ENCODE peak calls at places on chromosomes 5 and 9, in nine cellular contexts. One of them, this sample, is unnamed.

GRCh38 chr5:127029513-127030258 is 672 bp downstream of the MARCHF3 start:
- DNase-seq in body of pancreas: peak; percentile 73
- DNase-seq in BJ: no peak
- DNase-seq in fibroblast of the aortic adventitia: peak; percentile 70
- DNase-seq in mammary epithelial cell: peak; percentile 70
- DNase-seq in ascending aorta: no peak
- DNase-seq in AG10803: peak; percentile 59
- DNase-seq in choroid plexus epithelial cell: peak; percentile 69
- DNase-seq in dorsolateral prefrontal cortex: no peak
- DNase-seq in this sample: peak; percentile 65

GRCh38 chr5:29161897-29162296 is 2031.6 kb upstream of the CDH6 start:
- DNase-seq in body of pancreas: no peak
- DNase-seq in BJ: no peak
- DNase-seq in fibroblast of the aortic adventitia: no peak
- DNase-seq in mammary epithelial cell: no peak
- DNase-seq in ascending aorta: no peak
- DNase-seq in AG10803: no peak
- DNase-seq in choroid plexus epithelial cell: no peak
- DNase-seq in dorsolateral prefrontal cortex: no peak
- DNase-seq in this sample: no peak

GRCh38 chr9:15189491-15189890 is 117.5 kb downstream of the TTC39B start:
- DNase-seq in body of pancreas: peak; percentile 7
- DNase-seq in BJ: no peak
- DNase-seq in fibroblast of the aortic adventitia: no peak
- DNase-seq in mammary epithelial cell: no peak
- DNase-seq in ascending aorta: no peak
- DNase-seq in AG10803: no peak
- DNase-seq in choroid plexus epithelial cell: no peak
- DNase-seq in dorsolateral prefrontal cortex: no peak
- DNase-seq in this sample: no peak

GRCh38 chr5:174825587-174825986 is 101.2 kb downstream of the MSX2 start:
- DNase-seq in body of pancreas: no peak
- DNase-seq in BJ: no peak
- DNase-seq in fibroblast of the aortic adventitia: peak; percentile 8
- DNase-seq in mammary epithelial cell: peak; percentile 3
- DNase-seq in ascending aorta: no peak
- DNase-seq in AG10803: peak; percentile 8
- DNase-seq in choroid plexus epithelial cell: peak; percentile 43
- DNase-seq in dorsolateral prefrontal cortex: no peak
- DNase-seq in this sample: no peak

GRCh38 chr5:93723005-93723404 is 18.4 kb downstream of the POU5F2 start:
- DNase-seq in body of pancreas: no peak
- DNase-seq in BJ: no peak
- DNase-seq in fibroblast of the aortic adventitia: no peak
- DNase-seq in mammary epithelial cell: peak; percentile 17
- DNase-seq in ascending aorta: no peak
- DNase-seq in AG10803: no peak
- DNase-seq in choroid plexus epithelial cell: peak; percentile 21
- DNase-seq in dorsolateral prefrontal cortex: no peak
- DNase-seq in this sample: no peak

GRCh38 chr9:5625916-5626315 is 3.0 kb upstream of the RIC1 start:
- DNase-seq in body of pancreas: no peak
- DNase-seq in BJ: no peak
- DNase-seq in fibroblast of the aortic adventitia: no peak
- DNase-seq in mammary epithelial cell: no peak
- DNase-seq in ascending aorta: no peak
- DNase-seq in AG10803: no peak
- DNase-seq in choroid plexus epithelial cell: no peak
- DNase-seq in dorsolateral prefrontal cortex: no peak
- DNase-seq in this sample: no peak

GRCh38 chr5:53167836-53168235 is 58.3 kb upstream of the MOCS2 start:
- DNase-seq in body of pancreas: peak; percentile 23
- DNase-seq in BJ: peak; percentile 4
- DNase-seq in fibroblast of the aortic adventitia: peak; percentile 50
- DNase-seq in mammary epithelial cell: peak; percentile 11
- DNase-seq in ascending aorta: peak; percentile 10
- DNase-seq in AG10803: peak; percentile 82
- DNase-seq in choroid plexus epithelial cell: peak; percentile 74
- DNase-seq in dorsolateral prefrontal cortex: no peak
- DNase-seq in this sample: peak; percentile 73

GRCh38 chr9:14661421-14662059 is 31.7 kb downstream of the ZDHHC21 start:
- DNase-seq in body of pancreas: no peak
- DNase-seq in BJ: no peak
- DNase-seq in fibroblast of the aortic adventitia: peak; percentile 62
- DNase-seq in mammary epithelial cell: peak; percentile 12
- DNase-seq in ascending aorta: no peak
- DNase-seq in AG10803: peak; percentile 24
- DNase-seq in choroid plexus epithelial cell: peak; percentile 63
- DNase-seq in dorsolateral prefrontal cortex: no peak
- DNase-seq in this sample: no peak

GRCh38 chr5:68305223-68305865 is 89.8 kb downstream of the PIK3R1 start:
- DNase-seq in body of pancreas: peak; percentile 85
- DNase-seq in BJ: no peak
- DNase-seq in fibroblast of the aortic adventitia: no peak
- DNase-seq in mammary epithelial cell: no peak
- DNase-seq in ascending aorta: no peak
- DNase-seq in AG10803: no peak
- DNase-seq in choroid plexus epithelial cell: no peak
- DNase-seq in dorsolateral prefrontal cortex: no peak
- DNase-seq in this sample: no peak

GRCh38 chr5:56818409-56819026 is 3.2 kb downstream of the MAP3K1 start:
- DNase-seq in body of pancreas: no peak
- DNase-seq in BJ: no peak
- DNase-seq in fibroblast of the aortic adventitia: peak; percentile 53
- DNase-seq in mammary epithelial cell: peak; percentile 26
- DNase-seq in ascending aorta: no peak
- DNase-seq in AG10803: no peak
- DNase-seq in choroid plexus epithelial cell: peak; percentile 76
- DNase-seq in dorsolateral prefrontal cortex: no peak
- DNase-seq in this sample: no peak

GRCh38 chr9:35406183-35406959 is 83.5 kb upstream of the RUSC2 start:
- DNase-seq in body of pancreas: peak; percentile 88
- DNase-seq in BJ: no peak
- DNase-seq in fibroblast of the aortic adventitia: no peak
- DNase-seq in mammary epithelial cell: no peak
- DNase-seq in ascending aorta: no peak
- DNase-seq in AG10803: no peak
- DNase-seq in choroid plexus epithelial cell: peak; percentile 28
- DNase-seq in dorsolateral prefrontal cortex: no peak
- DNase-seq in this sample: no peak

GRCh38 chr9:98929866-98930265 is 13.8 kb upstream of the COL15A1 start:
- DNase-seq in body of pancreas: peak; percentile 69
- DNase-seq in BJ: no peak
- DNase-seq in fibroblast of the aortic adventitia: no peak
- DNase-seq in mammary epithelial cell: no peak
- DNase-seq in ascending aorta: no peak
- DNase-seq in AG10803: no peak
- DNase-seq in choroid plexus epithelial cell: peak; percentile 76
- DNase-seq in dorsolateral prefrontal cortex: no peak
- DNase-seq in this sample: no peak

GRCh38 chr9:2290382-2290781 is 275.2 kb downstream of the SMARCA2 start:
- DNase-seq in body of pancreas: no peak
- DNase-seq in BJ: no peak
- DNase-seq in fibroblast of the aortic adventitia: no peak
- DNase-seq in mammary epithelial cell: no peak
- DNase-seq in ascending aorta: no peak
- DNase-seq in AG10803: no peak
- DNase-seq in choroid plexus epithelial cell: no peak
- DNase-seq in dorsolateral prefrontal cortex: no peak
- DNase-seq in this sample: no peak

GRCh38 chr9:107905313-107906027 is 415.9 kb upstream of the KLF4 start:
- DNase-seq in body of pancreas: no peak
- DNase-seq in BJ: no peak
- DNase-seq in fibroblast of the aortic adventitia: peak; percentile 45
- DNase-seq in mammary epithelial cell: no peak
- DNase-seq in ascending aorta: no peak
- DNase-seq in AG10803: peak; percentile 27
- DNase-seq in choroid plexus epithelial cell: no peak
- DNase-seq in dorsolateral prefrontal cortex: no peak
- DNase-seq in this sample: no peak

GRCh38 chr9:108562176-108562575 is 293.6 kb downstream of the ACTL7B start:
- DNase-seq in body of pancreas: no peak
- DNase-seq in BJ: no peak
- DNase-seq in fibroblast of the aortic adventitia: peak; percentile 12
- DNase-seq in mammary epithelial cell: peak; percentile 99
- DNase-seq in ascending aorta: no peak
- DNase-seq in AG10803: no peak
- DNase-seq in choroid plexus epithelial cell: no peak
- DNase-seq in dorsolateral prefrontal cortex: no peak
- DNase-seq in this sample: no peak

GRCh38 chr5:75640395-75640794 is 29.1 kb downstream of the ANKDD1B start:
- DNase-seq in body of pancreas: no peak
- DNase-seq in BJ: peak; percentile 82
- DNase-seq in fibroblast of the aortic adventitia: peak; percentile 96
- DNase-seq in mammary epithelial cell: peak; percentile 60
- DNase-seq in ascending aorta: no peak
- DNase-seq in AG10803: peak; percentile 91
- DNase-seq in choroid plexus epithelial cell: peak; percentile 95
- DNase-seq in dorsolateral prefrontal cortex: no peak
- DNase-seq in this sample: no peak

GRCh38 chr9:90189306-90189705 is 453.3 kb downstream of the DIRAS2 start:
- DNase-seq in body of pancreas: no peak
- DNase-seq in BJ: no peak
- DNase-seq in fibroblast of the aortic adventitia: no peak
- DNase-seq in mammary epithelial cell: no peak
- DNase-seq in ascending aorta: no peak
- DNase-seq in AG10803: no peak
- DNase-seq in choroid plexus epithelial cell: no peak
- DNase-seq in dorsolateral prefrontal cortex: no peak
- DNase-seq in this sample: no peak

GRCh38 chr5:76372320-76373054 is 30.6 kb upstream of the IQGAP2 start:
- DNase-seq in body of pancreas: peak; percentile 43
- DNase-seq in BJ: peak; percentile 27
- DNase-seq in fibroblast of the aortic adventitia: peak; percentile 67
- DNase-seq in mammary epithelial cell: peak; percentile 91
- DNase-seq in ascending aorta: no peak
- DNase-seq in AG10803: peak; percentile 83
- DNase-seq in choroid plexus epithelial cell: peak; percentile 89
- DNase-seq in dorsolateral prefrontal cortex: no peak
- DNase-seq in this sample: no peak

GRCh38 chr5:31937226-31937625 is 236.9 kb downstream of the GOLPH3 start:
- DNase-seq in body of pancreas: no peak
- DNase-seq in BJ: no peak
- DNase-seq in fibroblast of the aortic adventitia: no peak
- DNase-seq in mammary epithelial cell: peak; percentile 16
- DNase-seq in ascending aorta: no peak
- DNase-seq in AG10803: peak; percentile 39
- DNase-seq in choroid plexus epithelial cell: no peak
- DNase-seq in dorsolateral prefrontal cortex: no peak
- DNase-seq in this sample: no peak

GRCh38 chr5:78269088-78269703 is 25.3 kb downstream of the AP3B1 start:
- DNase-seq in body of pancreas: no peak
- DNase-seq in BJ: no peak
- DNase-seq in fibroblast of the aortic adventitia: peak; percentile 40
- DNase-seq in mammary epithelial cell: no peak
- DNase-seq in ascending aorta: no peak
- DNase-seq in AG10803: no peak
- DNase-seq in choroid plexus epithelial cell: peak; percentile 31
- DNase-seq in dorsolateral prefrontal cortex: no peak
- DNase-seq in this sample: no peak
- TF ChIP-seq CTCF in body of pancreas: peak; percentile 60
- TF ChIP-seq CTCF in BJ: peak; percentile 42
- TF ChIP-seq CTCF in fibroblast of the aortic adventitia: peak; percentile 51
- TF ChIP-seq CTCF in mammary epithelial cell: peak; percentile 41
- TF ChIP-seq CTCF in ascending aorta: no peak
- TF ChIP-seq CTCF in AG10803: peak; percentile 58
- TF ChIP-seq CTCF in choroid plexus epithelial cell: peak; percentile 46
- TF ChIP-seq CTCF in dorsolateral prefrontal cortex: peak; percentile 62
- TF ChIP-seq CTCF in this sample: peak; percentile 32

GRCh38 chr5:62093411-62093810 is 212.6 kb upstream of the KIF2A start:
- DNase-seq in body of pancreas: no peak
- DNase-seq in BJ: no peak
- DNase-seq in fibroblast of the aortic adventitia: no peak
- DNase-seq in mammary epithelial cell: no peak
- DNase-seq in ascending aorta: no peak
- DNase-seq in AG10803: no peak
- DNase-seq in choroid plexus epithelial cell: no peak
- DNase-seq in dorsolateral prefrontal cortex: no peak
- DNase-seq in this sample: no peak

GRCh38 chr5:62097361-62097760 is 208.6 kb upstream of the KIF2A start:
- DNase-seq in body of pancreas: no peak
- DNase-seq in BJ: no peak
- DNase-seq in fibroblast of the aortic adventitia: no peak
- DNase-seq in mammary epithelial cell: no peak
- DNase-seq in ascending aorta: no peak
- DNase-seq in AG10803: no peak
- DNase-seq in choroid plexus epithelial cell: no peak
- DNase-seq in dorsolateral prefrontal cortex: no peak
- DNase-seq in this sample: no peak

GRCh38 chr5:62090953-62091352 is 215.1 kb upstream of the KIF2A start:
- DNase-seq in body of pancreas: no peak
- DNase-seq in BJ: no peak
- DNase-seq in fibroblast of the aortic adventitia: no peak
- DNase-seq in mammary epithelial cell: no peak
- DNase-seq in ascending aorta: no peak
- DNase-seq in AG10803: no peak
- DNase-seq in choroid plexus epithelial cell: no peak
- DNase-seq in dorsolateral prefrontal cortex: no peak
- DNase-seq in this sample: no peak

GRCh38 chr5:62093981-62094380 is 212.0 kb upstream of the KIF2A start:
- DNase-seq in body of pancreas: peak; percentile 65
- DNase-seq in BJ: no peak
- DNase-seq in fibroblast of the aortic adventitia: peak; percentile 49
- DNase-seq in mammary epithelial cell: no peak
- DNase-seq in ascending aorta: no peak
- DNase-seq in AG10803: peak; percentile 27
- DNase-seq in choroid plexus epithelial cell: peak; percentile 39
- DNase-seq in dorsolateral prefrontal cortex: peak; percentile 45
- DNase-seq in this sample: no peak
- H3K4me3 ChIP-seq in body of pancreas: no peak overlapping the region
- H3K4me3 ChIP-seq in BJ: no peak overlapping the region
- H3K4me3 ChIP-seq in fibroblast of the aortic adventitia: peak overlapping the region; percentile 15
- H3K4me3 ChIP-seq in mammary epithelial cell: no peak overlapping the region
- H3K4me3 ChIP-seq in ascending aorta: no peak overlapping the region
- H3K4me3 ChIP-seq in AG10803: peak overlapping the region; percentile 10
- H3K4me3 ChIP-seq in choroid plexus epithelial cell: no peak overlapping the region
- H3K4me3 ChIP-seq in dorsolateral prefrontal cortex: peak overlapping the region; percentile 42
- H3K4me3 ChIP-seq in this sample: no peak overlapping the region

DNA sequence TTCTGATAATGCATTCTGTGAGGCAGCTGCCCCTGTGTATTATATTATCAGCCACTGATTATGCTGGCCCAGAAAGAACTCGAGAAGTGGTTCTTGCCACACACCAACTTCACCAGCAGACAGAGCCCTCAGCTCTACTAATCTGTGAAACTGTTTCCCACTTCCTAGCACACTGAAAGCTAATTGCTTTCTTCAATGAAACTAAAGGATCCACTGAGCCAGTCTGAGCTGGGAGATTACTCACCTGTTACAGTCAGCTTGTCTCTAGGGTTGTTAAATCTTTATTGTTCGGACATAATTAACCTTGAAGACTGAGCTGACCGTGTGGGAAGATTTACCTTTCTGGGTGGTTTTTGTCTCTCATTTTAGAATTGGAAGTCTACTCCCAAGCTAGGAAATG is 263.2 kb downstream of the KCTD16 start:
- DNase-seq in body of pancreas: no peak
- DNase-seq in BJ: no peak
- DNase-seq in fibroblast of the aortic adventitia: no peak
- DNase-seq in mammary epithelial cell: no peak
- DNase-seq in ascending aorta: no peak
- DNase-seq in AG10803: no peak
- DNase-seq in choroid plexus epithelial cell: no peak
- DNase-seq in dorsolateral prefrontal cortex: no peak
- DNase-seq in this sample: no peak
- TF ChIP-seq CTCF in body of pancreas: no peak
- TF ChIP-seq CTCF in BJ: no peak
- TF ChIP-seq CTCF in fibroblast of the aortic adventitia: no peak
- TF ChIP-seq CTCF in mammary epithelial cell: no peak
- TF ChIP-seq CTCF in ascending aorta: no peak
- TF ChIP-seq CTCF in AG10803: no peak
- TF ChIP-seq CTCF in choroid plexus epithelial cell: no peak
- TF ChIP-seq CTCF in dorsolateral prefrontal cortex: no peak
- TF ChIP-seq CTCF in this sample: no peak

GRCh38 chr9:130659699-130660248 is 4.6 kb upstream of the PRDM12 start:
- DNase-seq in body of pancreas: no peak
- DNase-seq in BJ: no peak
- DNase-seq in fibroblast of the aortic adventitia: no peak
- DNase-seq in mammary epithelial cell: no peak
- DNase-seq in ascending aorta: no peak
- DNase-seq in AG10803: no peak
- DNase-seq in choroid plexus epithelial cell: no peak
- DNase-seq in dorsolateral prefrontal cortex: no peak
- DNase-seq in this sample: no peak
- H3K4me3 ChIP-seq in body of pancreas: no peak overlapping the region
- H3K4me3 ChIP-seq in BJ: no peak overlapping the region
- H3K4me3 ChIP-seq in fibroblast of the aortic adventitia: no peak overlapping the region
- H3K4me3 ChIP-seq in mammary epithelial cell: no peak overlapping the region
- H3K4me3 ChIP-seq in ascending aorta: peak overlapping the region; percentile 46
- H3K4me3 ChIP-seq in AG10803: no peak overlapping the region
- H3K4me3 ChIP-seq in choroid plexus epithelial cell: no peak overlapping the region
- H3K4me3 ChIP-seq in dorsolateral prefrontal cortex: no peak overlapping the region
- H3K4me3 ChIP-seq in this sample: peak overlapping the region; percentile 47

This sample was measured in right atrium auricular region.